ENCODE peak calls at places on chromosomes 4 and X, in seven cellular contexts. P, L, G, J, U, Q and A are unnamed samples.

GRCh38 chr4:149498246-149498645 is 317.4 kb downstream of the IQCM start:
- DNase-seq in P (no peak), L (no peak), G (no peak), J (no peak), U (no peak), Q (no peak), A (no peak)

GRCh38 chrX:107632291-107632690 is 4.0 kb downstream of the PRPS1 start:
- DNase-seq in P (no peak), L (peak), G (no peak), J (no peak), U (peak), Q (no peak), A (no peak)

GRCh38 chrX:1593286-1594271 is 2.2 kb downstream of the AKAP17A start:
- DNase-seq in P (peak), L (no peak), G (no peak), J (no peak), U (no peak), Q (no peak), A (no peak)

GRCh38 chr4:44859477-44859876 is 133.1 kb upstream of the GNPDA2 start:
- DNase-seq in P (no peak), L (no peak), G (no peak), J (no peak), U (no peak), Q (no peak), A (no peak)

GRCh38 chr4:87857789-87858188 is 25.0 kb downstream of the MEPE start:
- DNase-seq in P (no peak), L (no peak), G (no peak), J (no peak), U (no peak), Q (no peak), A (no peak)

GRCh38 chr4:6937201-6937600 is 27.6 kb downstream of the TBC1D14 start:
- DNase-seq in P (no peak), L (no peak), G (no peak), J (no peak), U (no peak), Q (no peak), A (no peak)

GRCh38 chr4:5750052-5750950 is 39.3 kb downstream of the EVC start:
- DNase-seq in P (no peak), L (peak), G (peak), J (no peak), U (peak), Q (no peak), A (no peak)

GRCh38 chr4:120132935-120133334 is 66.3 kb upstream of the MAD2L1 start:
- DNase-seq in P (no peak), L (no peak), G (peak), J (no peak), U (peak), Q (no peak), A (no peak)

GRCh38 chr4:10579700-10580099 is 104.9 kb downstream of the CLNK start:
- DNase-seq in P (no peak), L (no peak), G (no peak), J (no peak), U (no peak), Q (no peak), A (no peak)

GRCh38 chr4:10204401-10205058 is 87.9 kb upstream of the WDR1 start:
- DNase-seq in P (no peak), L (peak), G (peak), J (no peak), U (peak), Q (no peak), A (no peak)

GRCh38 chr4:89468632-89469031 is 161.0 kb upstream of the GPRIN3 start:
- DNase-seq in P (no peak), L (no peak), G (peak), J (no peak), U (no peak), Q (no peak), A (no peak)

GRCh38 chr4:151540728-151541437 is 131.9 kb downstream of the FHIP1A start:
- DNase-seq in P (no peak), L (peak), G (peak), J (no peak), U (peak), Q (no peak), A (no peak)

GRCh38 chr4:6134612-6135220 is 65.6 kb downstream of the JAKMIP1 start:
- DNase-seq in P (no peak), L (peak), G (no peak), J (peak), U (no peak), Q (no peak), A (peak)

GRCh38 chr4:3226467-3226866 is 22.5 kb upstream of the MSANTD1 start:
- DNase-seq in P (peak), L (no peak), G (no peak), J (no peak), U (no peak), Q (no peak), A (no peak)